ENCODE peak calls at places on chromosomes 6 and 20, in six cellular contexts. N is PC-3, C is HCT116, K is GM23248, U is neural progenitor cell, S is SK-N-SH. L is an unnamed sample. For H3K27me3, the result is how much of the 10 kb centered on the place peaks cover.

GRCh38 chr6:119348308-119349040 is 1.1 kb downstream of the MAN1A1 start:
- DNase-seq in N (no peak), C (no peak), U (peak), K (peak), S (peak), L (peak)

GRCh38 chr20:48025661-48026060 is 240.4 kb upstream of the SULF2 start:
- DNase-seq in N (peak), S (no peak), U (no peak), C (no peak), K (peak), L (no peak)

GRCh38 chr6:70557998-70558397 is 8.7 kb upstream of the SDHAF4 start:
- DNase-seq in N (no peak), U (no peak), K (no peak), C (no peak), S (no peak), L (no peak)

GRCh38 chr6:7542878-7543394 is 1.5 kb downstream of the DSP start:
- DNase-seq in U (peak), K (peak), C (peak), S (peak), N (peak), L (peak)

GRCh38 chr20:51461306-51461705 is 81.2 kb downstream of the NFATC2 start:
- DNase-seq in K (no peak), U (no peak), S (no peak), N (no peak), C (no peak), L (no peak)

GRCh38 chr20:58701431-58702160 is 9.0 kb downstream of the NPEPL1 start:
- DNase-seq in N (no peak), S (no peak), U (no peak), C (no peak), K (no peak), L (no peak)

GRCh38 chr6:99822741-99823512 is 171.1 kb downstream of the MCHR2 start:
- DNase-seq in C (peak), S (peak), N (peak), U (peak), K (peak), L (peak)

GRCh38 chr6:7907159-7907558 is 3.4 kb downstream of the TXNDC5 start:
- DNase-seq in N (no peak), K (no peak), S (no peak), C (no peak), U (no peak), L (no peak)

GRCh38 chr6:40671338-40672050 is 84.3 kb upstream of the LRFN2 start:
- DNase-seq in K (no peak), N (peak), U (no peak), C (no peak), S (no peak), L (no peak)

GRCh38 chr20:41226426-41226825 is 89.1 kb downstream of the PLCG1 start:
- DNase-seq in C (no peak), U (no peak), N (no peak), S (no peak), K (no peak), L (no peak)

GRCh38 chr6:106125925-106126435 is 39.8 kb downstream of the PRDM1 start:
- DNase-seq in K (peak), U (no peak), C (no peak), N (no peak), S (no peak), L (no peak)

GRCh38 chr6:51411726-51412125 is 593.1 kb downstream of the TFAP2B start:
- DNase-seq in U (no peak), N (peak), K (no peak), S (no peak), C (no peak), L (no peak)

GRCh38 chr6:6317825-6318733 is 2.4 kb downstream of the F13A1 start:
- DNase-seq in U (peak), C (no peak), N (no peak), K (no peak), S (no peak), L (peak)

GRCh38 chr20:19658137-19658536 is 99.9 kb upstream of the RIN2 start:
- DNase-seq in N (no peak), K (no peak), C (no peak), U (no peak), S (no peak), L (no peak)

GRCh38 chr6:3509326-3509725 is 52.5 kb upstream of the SLC22A23 start:
- DNase-seq in N (peak), S (no peak), C (no peak), U (no peak), K (peak), L (no peak)

GRCh38 chr6:3506751-3507388 is 50.0 kb upstream of the SLC22A23 start:
- DNase-seq in U (no peak), N (peak), K (no peak), S (no peak), C (no peak), L (no peak)

GRCh38 chr6:3504354-3504753 is 47.5 kb upstream of the SLC22A23 start:
- DNase-seq in C (no peak), U (no peak), S (no peak), N (no peak), K (no peak), L (no peak)

GRCh38 chr6:3504938-3505735 is 48.3 kb upstream of the SLC22A23 start:
- DNase-seq in U (no peak), S (no peak), C (no peak), N (no peak), K (no peak), L (no peak)

DNA sequence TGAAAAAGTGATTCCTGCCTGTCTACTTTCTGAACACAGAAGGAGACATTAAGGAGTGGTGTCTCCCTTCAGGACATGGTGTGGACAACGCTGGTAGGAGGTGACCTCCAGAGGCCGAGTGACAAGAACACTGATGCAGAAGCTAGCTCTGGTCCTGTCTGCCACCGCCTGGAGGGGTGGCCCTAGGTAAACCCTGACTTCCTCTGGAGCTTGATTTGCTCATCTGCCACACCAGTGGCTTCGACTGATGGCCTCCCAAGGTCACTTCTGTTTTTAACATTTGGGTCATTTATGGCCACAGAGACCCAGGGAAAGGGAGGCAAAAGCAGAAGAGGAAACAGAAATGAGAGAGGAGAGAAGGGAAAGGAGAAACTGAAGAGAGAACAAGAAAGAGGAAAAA is 49.3 kb upstream of the SLC22A23 start:
- DNase-seq in C (no peak), S (no peak), N (no peak), K (no peak), U (no peak), L (no peak)
- TF ChIP-seq EZH2phosphoT487 in C (no peak), S (no peak), N (no peak), K (no peak), U (no peak), L (no peak)

GRCh38 chr20:20892328-20892727 is 179.9 kb upstream of the RALGAPA2 start:
- DNase-seq in K (no peak), U (no peak), N (no peak), S (no peak), C (no peak), L (no peak)

GRCh38 chr20:20895537-20895936 is 183.1 kb upstream of the RALGAPA2 start:
- DNase-seq in C (no peak), U (no peak), N (no peak), S (no peak), K (no peak), L (no peak)

GRCh38 chr20:20890751-20891150 is 178.3 kb upstream of the RALGAPA2 start:
- DNase-seq in N (no peak), U (no peak), C (no peak), K (no peak), S (no peak), L (no peak)

GRCh38 chr20:20894753-20895152 is 182.3 kb upstream of the RALGAPA2 start:
- DNase-seq in N (peak), S (no peak), C (no peak), K (no peak), U (no peak), L (peak)

DNA sequence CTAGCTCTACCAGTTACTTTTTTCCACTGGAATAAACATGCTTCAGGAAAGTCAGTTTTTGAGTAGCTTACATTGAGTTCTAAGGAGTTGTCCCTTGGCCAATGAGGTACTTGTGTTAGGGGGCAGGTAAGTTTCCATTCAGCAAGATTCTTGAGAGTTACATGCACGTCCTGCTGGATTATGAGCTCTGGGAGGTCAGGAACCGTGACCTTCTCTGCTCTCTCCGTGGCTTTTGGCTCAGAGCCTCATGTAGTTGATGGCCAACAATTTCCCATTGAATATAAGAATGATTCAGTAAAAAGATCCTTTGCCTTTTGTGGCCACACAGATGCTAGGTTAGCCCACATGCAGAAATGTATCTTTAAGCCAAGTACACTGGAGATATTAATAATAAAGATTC is 181.8 kb upstream of the RALGAPA2 start:
- DNase-seq in K (no peak), S (no peak), U (no peak), N (no peak), C (no peak), L (no peak)
- H3K27me3 ChIP-seq in K (under half), S (under half), U (under half), N (half or more), C (under half), L (under half)

GRCh38 chr6:3908223-3908622 is 59.0 kb downstream of the FAM50B start:
- DNase-seq in N (no peak), K (no peak), C (no peak), U (no peak), S (no peak), L (no peak)

GRCh38 chr6:3905853-3906190 is 56.6 kb downstream of the FAM50B start:
- DNase-seq in C (no peak), K (no peak), S (peak), N (no peak), U (no peak), L (peak)

GRCh38 chr6:3904518-3904917 is 55.3 kb downstream of the FAM50B start:
- DNase-seq in S (no peak), U (no peak), C (no peak), N (no peak), K (no peak), L (no peak)

GRCh38 chr6:3908961-3909360 is 59.8 kb downstream of the FAM50B start:
- DNase-seq in N (no peak), K (no peak), U (no peak), C (no peak), S (no peak), L (no peak)

GRCh38 chr6:3906191-3907019 is 57.2 kb downstream of the FAM50B start:
- DNase-seq in K (no peak), N (no peak), S (no peak), C (no peak), U (peak), L (no peak)
- TF ChIP-seq EZH2phosphoT487 in K (no peak), N (no peak), S (no peak), C (no peak), U (no peak), L (no peak)

GRCh38 chr6:10425177-10425972 is 10.5 kb upstream of the TFAP2A start:
- DNase-seq in C (no peak), U (peak), N (no peak), S (no peak), K (peak), L (peak)
- H3K27me3 ChIP-seq in C (under half), U (half or more), N (under half), S (half or more), K (half or more), L (half or more)

DNA sequence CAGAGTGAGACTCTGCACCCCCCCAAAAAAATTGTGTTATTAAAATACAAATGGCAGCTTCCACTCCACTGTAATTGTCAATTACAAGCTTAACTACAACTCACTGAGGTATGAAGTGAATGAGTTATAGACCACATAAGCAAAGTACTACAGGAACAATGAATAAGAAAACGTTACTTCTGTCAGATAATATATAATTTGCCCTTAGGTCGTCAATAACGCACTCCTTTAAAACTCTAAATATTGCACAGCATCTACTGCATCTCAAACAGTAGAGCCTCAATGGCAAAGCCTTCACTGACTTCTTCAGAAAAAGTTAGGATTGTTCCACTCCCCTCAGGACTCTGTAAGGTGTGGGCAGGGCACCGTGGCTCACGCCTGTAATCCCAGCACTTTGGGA is 2.0 kb upstream of the HBS1L start:
- DNase-seq in U (no peak), K (no peak), N (no peak), C (no peak), S (no peak), L (no peak)
- TF ChIP-seq EZH2phosphoT487 in U (no peak), K (no peak), N (no peak), C (no peak), S (no peak), L (no peak)